ENCODE peak calls at places on chromosomes 5 and 9, in seven cellular contexts. F is prostate gland, C is BE2C, P is GM12865, K is tibial nerve, A is stomach, R is heart right ventricle. O is an unnamed sample.

GRCh38 chr5:150302301-150303069 is at the start of gene ARSI:
- DNase-seq in F (no peak), C (no peak), P (no peak), K (no peak), A (no peak), R (peak), O (peak)

GRCh38 chr9:86341007-86341491 is 13.2 kb downstream of the TUT7 start:
- DNase-seq in F (no peak), C (no peak), P (peak), K (no peak), A (no peak), R (no peak), O (no peak)

GRCh38 chr5:67047616-67048015 is 149.0 kb downstream of the CD180 start:
- DNase-seq in F (no peak), C (no peak), P (no peak), K (no peak), A (no peak), R (no peak), O (no peak)

GRCh38 chr9:130530932-130531331 is 48.4 kb upstream of the FUBP3 start:
- DNase-seq in F (peak), C (no peak), P (no peak), K (no peak), A (no peak), R (peak), O (no peak)

GRCh38 chr9:84300271-84300670 is 40.3 kb downstream of the SLC28A3 start:
- DNase-seq in F (no peak), C (no peak), P (no peak), K (no peak), A (no peak), R (no peak), O (no peak)

GRCh38 chr5:137737349-137738256 is 1.7 kb upstream of the KLHL3 start:
- DNase-seq in F (no peak), C (no peak), P (peak), K (no peak), A (peak), R (peak), O (no peak)

GRCh38 chr5:58452566-58453258 is 7.2 kb downstream of the PLK2 start:
- DNase-seq in F (no peak), C (no peak), P (no peak), K (no peak), A (no peak), R (no peak), O (no peak)

GRCh38 chr9:95815153-95815552 is 60.3 kb upstream of the ERCC6L2 start:
- DNase-seq in F (no peak), C (no peak), P (no peak), K (no peak), A (no peak), R (no peak), O (no peak)

GRCh38 chr5:172412724-172413260 is 41.5 kb downstream of the SH3PXD2B start:
- DNase-seq in F (no peak), C (peak), P (no peak), K (peak), A (peak), R (peak), O (no peak)

GRCh38 chr9:137987244-137988030 is 109.9 kb downstream of the CACNA1B start:
- DNase-seq in F (no peak), C (no peak), P (no peak), K (no peak), A (no peak), R (no peak), O (no peak)

GRCh38 chr5:65076251-65076869 is 307.6 kb downstream of the CWC27 start:
- DNase-seq in F (no peak), C (peak), P (peak), K (no peak), A (no peak), R (no peak), O (no peak)

GRCh38 chr5:138832218-138832617 is 42.9 kb downstream of the LRRTM2 start:
- DNase-seq in F (no peak), C (no peak), P (no peak), K (no peak), A (no peak), R (no peak), O (no peak)

GRCh38 chr9:113776194-113776593 is 99.9 kb upstream of the ZNF618 start:
- DNase-seq in F (no peak), C (no peak), P (no peak), K (no peak), A (no peak), R (no peak), O (no peak)

GRCh38 chr9:114908104-114908621 is 22.2 kb downstream of the TNFSF8 start:
- DNase-seq in F (peak), C (no peak), P (peak), K (no peak), A (no peak), R (no peak), O (no peak)

GRCh38 chr5:88474574-88474973 is 205.9 kb upstream of the TMEM161B start:
- DNase-seq in F (no peak), C (no peak), P (no peak), K (no peak), A (no peak), R (no peak), O (no peak)

GRCh38 chr5:1510151-1510561 is 13.6 kb downstream of the LPCAT1 start:
- DNase-seq in F (no peak), C (no peak), P (no peak), K (no peak), A (no peak), R (peak), O (peak)

GRCh38 chr5:154194348-154195329 is 4.1 kb downstream of the GALNT10 start:
- DNase-seq in F (peak), C (no peak), P (no peak), K (no peak), A (peak), R (no peak), O (no peak)

GRCh38 chr9:105093685-105094084 is 150.8 kb upstream of the SLC44A1 start:
- DNase-seq in F (no peak), C (no peak), P (no peak), K (no peak), A (no peak), R (no peak), O (no peak)

GRCh38 chr9:100186356-100186755 is 87.3 kb downstream of the INVS start:
- DNase-seq in F (no peak), C (no peak), P (no peak), K (no peak), A (no peak), R (no peak), O (no peak)

GRCh38 chr5:136337788-136338187 is 27.6 kb downstream of the TRPC7 start:
- DNase-seq in F (no peak), C (no peak), P (no peak), K (no peak), A (no peak), R (no peak), O (no peak)

GRCh38 chr9:134061019-134061687 is 6.7 kb downstream of the BRD3 start:
- DNase-seq in F (no peak), C (peak), P (no peak), K (no peak), A (no peak), R (no peak), O (peak)

GRCh38 chr9:137296214-137297059 is 5.6 kb downstream of the NRARP start:
- DNase-seq in F (no peak), C (no peak), P (no peak), K (no peak), A (peak), R (peak), O (peak)

GRCh38 chr5:149581192-149581861 is at the start of gene ARHGEF37:
- DNase-seq in F (peak), C (peak), P (peak), K (peak), A (peak), R (peak), O (peak)

GRCh38 chr5:134787692-134788091 is 29.1 kb downstream of the DDX46 start:
- DNase-seq in F (no peak), C (no peak), P (no peak), K (no peak), A (no peak), R (no peak), O (no peak)

GRCh38 chr5:134784946-134785620 is 26.5 kb downstream of the DDX46 start:
- DNase-seq in F (no peak), C (no peak), P (no peak), K (no peak), A (no peak), R (no peak), O (no peak)

DNA sequence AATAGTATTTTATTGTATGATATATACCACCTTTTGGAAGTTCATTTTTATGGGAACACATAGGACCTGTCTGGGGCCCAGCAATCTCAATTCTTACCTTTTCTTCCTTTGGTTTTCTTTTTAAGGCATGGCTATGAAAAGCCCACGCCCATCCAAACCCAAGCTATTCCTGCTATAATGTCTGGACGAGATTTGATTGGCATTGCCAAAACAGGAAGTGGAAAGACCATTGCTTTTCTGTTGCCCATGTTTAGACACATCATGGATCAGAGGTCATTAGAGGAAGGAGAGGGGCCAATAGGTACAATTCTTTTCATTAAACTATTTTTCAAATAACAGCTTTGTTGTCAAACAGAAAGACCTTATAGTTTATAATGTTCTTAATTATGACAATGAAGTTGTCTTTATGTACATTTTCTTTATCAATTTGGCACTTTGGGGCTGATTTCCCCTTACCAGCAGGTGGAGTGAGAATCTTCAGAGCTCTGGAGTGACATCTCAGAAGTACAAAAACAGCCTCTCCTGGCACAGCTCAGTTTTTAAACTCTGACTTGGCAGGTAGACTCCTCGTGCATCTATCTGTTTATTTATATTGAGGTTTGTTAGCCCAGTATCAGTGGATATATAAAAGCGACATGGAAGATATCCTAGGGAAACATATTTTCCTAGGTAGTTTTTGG is 25.8 kb downstream of the DDX46 start:
- DNase-seq in F (no peak), C (no peak), P (peak), K (no peak), A (no peak), R (no peak), O (no peak)
- TF ChIP-seq CTCF in F (no peak), C (peak), P (peak), K (no peak), A (no peak), R (no peak), O (no peak)

GRCh38 chr5:44770936-44771717 is 37.6 kb upstream of the MRPS30 start:
- DNase-seq in F (no peak), C (no peak), P (no peak), K (no peak), A (no peak), R (no peak), O (no peak)
- TF ChIP-seq CTCF in F (no peak), C (no peak), P (no peak), K (no peak), A (no peak), R (no peak), O (no peak)

DNA sequence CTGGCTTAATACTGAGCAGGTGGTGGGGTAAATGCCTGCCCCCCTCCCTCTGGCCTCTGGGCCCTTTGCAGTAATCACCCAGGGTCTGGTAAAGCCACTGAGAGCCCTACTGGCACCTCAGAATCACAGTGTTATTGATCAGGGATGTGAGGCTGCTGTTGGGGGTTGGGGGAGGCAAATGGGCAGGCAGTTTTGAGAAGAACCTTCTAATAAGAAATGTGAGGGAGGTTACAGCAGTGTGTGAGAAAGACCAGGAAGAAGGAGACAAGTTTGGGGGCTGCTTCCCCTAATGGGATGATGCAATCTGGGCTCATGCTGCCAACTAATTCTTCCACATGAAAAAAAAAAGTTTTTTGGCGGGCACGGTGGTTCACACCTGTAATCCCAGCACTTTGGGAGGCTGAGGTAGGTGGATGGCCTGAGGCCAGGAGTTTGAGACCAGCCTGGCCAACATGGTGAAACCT is 3.1 kb upstream of the B4GALT7 start:
- DNase-seq in F (no peak), C (no peak), P (no peak), K (no peak), A (no peak), R (no peak), O (no peak)
- TF ChIP-seq CTCF in F (no peak), C (no peak), P (no peak), K (no peak), A (no peak), R (no peak), O (no peak)

GRCh38 chr5:34544403-34544802 is 111.7 kb upstream of the RAI14 start:
- DNase-seq in F (no peak), C (no peak), P (no peak), K (no peak), A (no peak), R (no peak), O (no peak)

GRCh38 chr5:34541067-34541466 is 115.1 kb upstream of the RAI14 start:
- DNase-seq in F (no peak), C (no peak), P (no peak), K (no peak), A (no peak), R (no peak), O (no peak)

GRCh38 chr5:34545164-34545563 is 111.0 kb upstream of the RAI14 start:
- DNase-seq in F (no peak), C (no peak), P (no peak), K (no peak), A (no peak), R (no peak), O (no peak)

GRCh38 chr5:34543687-34544086 is 112.4 kb upstream of the RAI14 start:
- DNase-seq in F (no peak), C (no peak), P (no peak), K (no peak), A (no peak), R (no peak), O (no peak)

GRCh38 chr5:34542818-34543217 is 113.3 kb upstream of the RAI14 start:
- DNase-seq in F (no peak), C (no peak), P (peak), K (no peak), A (no peak), R (no peak), O (no peak)
- TF ChIP-seq CTCF in F (no peak), C (no peak), P (no peak), K (no peak), A (no peak), R (no peak), O (no peak)

DNA sequence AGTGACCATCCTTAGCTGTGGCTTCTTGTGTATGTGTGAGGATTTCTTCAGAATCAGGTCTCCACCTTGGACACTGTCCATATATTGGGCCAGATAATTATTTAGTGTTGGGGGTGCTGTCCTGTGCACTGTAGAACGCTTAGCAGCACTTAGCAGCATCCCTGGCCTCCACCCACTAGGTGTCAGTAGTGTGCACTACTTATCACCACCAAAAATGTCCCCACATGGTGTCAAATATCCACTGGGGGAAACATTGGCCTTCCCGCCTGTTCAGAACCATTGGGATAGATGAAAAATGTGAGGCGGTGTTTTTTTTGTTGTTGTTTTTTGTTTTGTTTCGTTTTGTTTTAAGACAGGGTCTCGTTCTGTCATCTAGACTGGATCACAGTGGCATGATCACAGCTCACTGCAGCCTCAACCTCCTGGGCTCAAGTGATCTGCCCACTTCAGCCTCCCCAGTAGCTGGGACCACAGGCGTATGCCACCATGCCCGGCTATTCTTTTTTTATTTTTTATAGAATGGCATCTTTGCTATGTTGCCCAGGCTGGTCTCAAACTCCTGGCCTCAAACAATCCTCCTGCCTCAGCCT is 67.7 kb downstream of the TENT4A start:
- DNase-seq in F (no peak), C (peak), P (peak), K (no peak), A (no peak), R (no peak), O (no peak)
- TF ChIP-seq CTCF in F (no peak), C (peak), P (peak), K (no peak), A (no peak), R (no peak), O (peak)

DNA sequence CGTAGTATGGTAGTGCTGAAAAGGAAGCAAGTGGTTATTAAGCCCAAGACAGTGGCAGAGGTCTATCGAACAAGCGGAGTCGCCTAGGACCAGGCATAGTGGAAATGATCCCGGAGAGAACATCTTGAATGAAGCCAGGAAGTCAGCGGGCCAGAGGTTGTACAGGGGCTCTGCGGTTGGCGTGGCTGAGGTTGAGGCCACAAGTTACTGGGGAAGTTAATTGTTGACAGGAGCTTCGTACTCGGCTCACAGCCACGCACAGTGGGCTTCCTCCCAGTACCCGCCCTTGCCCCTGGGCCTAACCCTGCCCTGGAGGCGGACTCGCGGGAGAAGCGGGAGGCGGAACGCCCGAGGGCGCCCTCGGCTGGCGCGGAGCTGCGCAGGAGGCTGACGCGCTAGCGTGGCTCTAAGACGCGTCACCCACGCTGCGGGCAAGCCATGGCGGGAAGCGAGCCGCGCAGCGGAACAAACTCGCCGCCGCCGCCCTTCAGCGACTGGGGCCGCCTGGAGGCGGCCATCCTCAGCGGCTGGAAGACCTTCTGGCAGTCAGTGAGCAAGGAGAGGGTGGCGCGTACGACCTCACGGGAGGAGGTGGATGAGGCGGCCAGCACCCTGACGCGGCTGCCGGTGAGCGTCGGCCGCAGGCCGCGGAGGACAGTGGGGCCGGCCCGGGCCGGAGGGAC is at the start of gene FBXO4:
- DNase-seq in F (peak), C (peak), P (peak), K (peak), A (peak), R (peak), O (peak)
- TF ChIP-seq CTCF in F (peak), C (peak), P (peak), K (peak), A (no peak), R (peak), O (no peak)

O was measured in glutamatergic neuron.